ENCODE peak calls at places on chromosomes 12 and 14, in four cellular contexts. One of them, this sample, is unnamed.

GRCh38 chr14:88831285-88831684 is 6.8 kb downstream of the TTC8 start:
- DNase-seq in cardiac muscle cell: no peak
- DNase-seq in lower lobe of right lung: no peak
- DNase-seq in osteoblast: peak; percentile 75
- DNase-seq in this sample: no peak

GRCh38 chr12:953776-954175 is 4.3 kb upstream of the RAD52 start:
- DNase-seq in cardiac muscle cell: no peak
- DNase-seq in lower lobe of right lung: no peak
- DNase-seq in osteoblast: peak; percentile 86
- DNase-seq in this sample: no peak

GRCh38 chr12:69066420-69067373 is 133.7 kb upstream of the CPM start:
- DNase-seq in osteoblast: no peak
- DNase-seq in cardiac muscle cell: peak; percentile 63
- DNase-seq in lower lobe of right lung: no peak
- DNase-seq in this sample: no peak

GRCh38 chr14:31978423-31978822 is 98.7 kb upstream of the ARHGAP5 start:
- DNase-seq in lower lobe of right lung: no peak
- DNase-seq in osteoblast: no peak
- DNase-seq in cardiac muscle cell: no peak
- DNase-seq in this sample: no peak

GRCh38 chr12:64243809-64244208 is 21.7 kb upstream of the KICS2 start:
- DNase-seq in cardiac muscle cell: no peak
- DNase-seq in osteoblast: no peak
- DNase-seq in lower lobe of right lung: no peak
- DNase-seq in this sample: no peak

GRCh38 chr12:45745861-45746277 is 16.4 kb downstream of the ARID2 start:
- DNase-seq in osteoblast: peak; percentile 32
- DNase-seq in lower lobe of right lung: no peak
- DNase-seq in cardiac muscle cell: no peak
- DNase-seq in this sample: no peak

GRCh38 chr14:103543721-103544626 is 15.0 kb downstream of the TRMT61A start:
- DNase-seq in cardiac muscle cell: no peak
- DNase-seq in osteoblast: peak; percentile 67
- DNase-seq in lower lobe of right lung: peak; percentile 51
- DNase-seq in this sample: peak; percentile 87

GRCh38 chr12:123237646-123238329 is 4.6 kb downstream of the MTRFR start:
- DNase-seq in osteoblast: peak; percentile 92
- DNase-seq in lower lobe of right lung: peak; percentile 68
- DNase-seq in cardiac muscle cell: peak; percentile 61
- DNase-seq in this sample: no peak

GRCh38 chr14:85444685-85445084 is 85.3 kb upstream of the FLRT2 start:
- DNase-seq in osteoblast: peak; percentile 22
- DNase-seq in lower lobe of right lung: no peak
- DNase-seq in cardiac muscle cell: peak; percentile 77
- DNase-seq in this sample: no peak

GRCh38 chr12:122874081-122874480 is 21.8 kb downstream of the VPS37B start:
- DNase-seq in cardiac muscle cell: peak; percentile 58
- DNase-seq in lower lobe of right lung: no peak
- DNase-seq in osteoblast: no peak
- DNase-seq in this sample: no peak

GRCh38 chr12:53380104-53380796 is at the start of gene SP1:
- DNase-seq in osteoblast: peak; percentile 94
- DNase-seq in cardiac muscle cell: peak; percentile 94
- DNase-seq in lower lobe of right lung: peak; percentile 97
- DNase-seq in this sample: peak; percentile 84

GRCh38 chr12:5524116-5524768 is 92.3 kb downstream of the NTF3 start:
- DNase-seq in osteoblast: no peak
- DNase-seq in lower lobe of right lung: no peak
- DNase-seq in cardiac muscle cell: no peak
- DNase-seq in this sample: no peak

GRCh38 chr14:101843665-101844064 is 82.2 kb downstream of the PPP2R5C start:
- DNase-seq in osteoblast: peak; percentile 81
- DNase-seq in lower lobe of right lung: no peak
- DNase-seq in cardiac muscle cell: no peak
- DNase-seq in this sample: no peak

GRCh38 chr12:26713885-26714383 is 119.1 kb downstream of the ITPR2 start:
- DNase-seq in osteoblast: no peak
- DNase-seq in lower lobe of right lung: no peak
- DNase-seq in cardiac muscle cell: no peak
- DNase-seq in this sample: no peak

GRCh38 chr14:55028476-55028875 is 1.4 kb downstream of the SOCS4 start:
- DNase-seq in lower lobe of right lung: no peak
- DNase-seq in osteoblast: no peak
- DNase-seq in cardiac muscle cell: no peak
- DNase-seq in this sample: no peak

GRCh38 chr14:65255583-65256443 is 153.5 kb upstream of the MAX start:
- DNase-seq in cardiac muscle cell: peak; percentile 46
- DNase-seq in osteoblast: no peak
- DNase-seq in lower lobe of right lung: peak; percentile 67
- DNase-seq in this sample: no peak

GRCh38 chr14:95197498-95198010 is 40.2 kb upstream of the DICER1 start:
- DNase-seq in osteoblast: no peak
- DNase-seq in lower lobe of right lung: no peak
- DNase-seq in cardiac muscle cell: no peak
- DNase-seq in this sample: no peak
- H3K27ac ChIP-seq in osteoblast: no peak overlapping the region
- H3K27ac ChIP-seq in lower lobe of right lung: no peak overlapping the region
- H3K27ac ChIP-seq in cardiac muscle cell: no peak overlapping the region
- H3K27ac ChIP-seq in this sample: no peak overlapping the region

GRCh38 chr12:108514973-108515814 is at the start of gene FICD:
- DNase-seq in osteoblast: peak; percentile 99
- DNase-seq in cardiac muscle cell: peak; percentile 100
- DNase-seq in lower lobe of right lung: peak; percentile 100
- DNase-seq in this sample: peak; percentile 99
- H3K27ac ChIP-seq in osteoblast: peak within 1 kb of the TSS; percentile 81
- H3K27ac ChIP-seq in cardiac muscle cell: peak within 1 kb of the TSS; percentile 63
- H3K27ac ChIP-seq in lower lobe of right lung: peak within 1 kb of the TSS; percentile 76
- H3K27ac ChIP-seq in this sample: peak within 1 kb of the TSS; percentile 73

GRCh38 chr14:68229423-68229831 is 409.8 kb downstream of the RAD51B start:
- DNase-seq in osteoblast: no peak
- DNase-seq in cardiac muscle cell: no peak
- DNase-seq in lower lobe of right lung: no peak
- DNase-seq in this sample: no peak

GRCh38 chr14:68222726-68223125 is 403.1 kb downstream of the RAD51B start:
- DNase-seq in cardiac muscle cell: no peak
- DNase-seq in lower lobe of right lung: no peak
- DNase-seq in osteoblast: no peak
- DNase-seq in this sample: no peak

GRCh38 chr14:68222154-68222553 is 402.6 kb downstream of the RAD51B start:
- DNase-seq in cardiac muscle cell: no peak
- DNase-seq in osteoblast: no peak
- DNase-seq in lower lobe of right lung: no peak
- DNase-seq in this sample: no peak

GRCh38 chr14:68225321-68225720 is 405.7 kb downstream of the RAD51B start:
- DNase-seq in osteoblast: no peak
- DNase-seq in cardiac muscle cell: no peak
- DNase-seq in lower lobe of right lung: no peak
- DNase-seq in this sample: no peak

GRCh38 chr14:68226523-68226922 is 406.9 kb downstream of the RAD51B start:
- DNase-seq in cardiac muscle cell: no peak
- DNase-seq in lower lobe of right lung: no peak
- DNase-seq in osteoblast: no peak
- DNase-seq in this sample: no peak
- H3K27ac ChIP-seq in cardiac muscle cell: no peak overlapping the region
- H3K27ac ChIP-seq in lower lobe of right lung: no peak overlapping the region
- H3K27ac ChIP-seq in osteoblast: no peak overlapping the region
- H3K27ac ChIP-seq in this sample: no peak overlapping the region

DNA sequence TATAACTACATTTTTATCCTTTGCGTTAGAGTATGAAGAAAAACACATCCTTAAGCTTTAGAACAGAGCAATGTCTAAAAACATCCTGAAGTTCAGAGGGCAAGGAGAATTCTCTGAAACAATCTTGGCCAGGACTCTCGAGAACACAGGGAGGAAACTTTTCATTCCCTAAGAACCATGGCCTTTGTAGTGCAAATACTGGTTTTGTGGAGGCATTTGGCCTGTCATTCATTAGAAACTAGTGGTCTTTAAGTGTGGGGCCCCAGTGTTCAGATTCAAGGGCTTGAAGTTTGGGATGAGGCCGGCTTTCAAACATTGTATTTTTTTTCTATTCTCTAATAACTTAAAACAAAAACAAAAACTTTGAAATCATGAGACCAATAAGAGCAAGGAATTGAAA is 151.3 kb downstream of the DACT1 start:
- DNase-seq in osteoblast: no peak
- DNase-seq in cardiac muscle cell: no peak
- DNase-seq in lower lobe of right lung: no peak
- DNase-seq in this sample: no peak
- H3K27ac ChIP-seq in osteoblast: no peak overlapping the region
- H3K27ac ChIP-seq in cardiac muscle cell: no peak overlapping the region
- H3K27ac ChIP-seq in lower lobe of right lung: no peak overlapping the region
- H3K27ac ChIP-seq in this sample: peak overlapping the region; percentile 39

This sample was measured in substantia nigra.